ENCODE peak calls at places on chromosomes 16 and 17, in six cellular contexts. T is coronary artery, C is non-pigmented ciliary epithelial cell, A is germinal center, L is B cell, E is skeletal muscle cell. Z is an unnamed sample.

GRCh38 chr17:61310611-61311010 is 89.0 kb upstream of the TBX2 start:
- DNase-seq in T (peak; percentile 8), C (no peak), A (no peak), L (no peak), E (no peak), Z (no peak)

GRCh38 chr16:13231365-13231764 is 330.0 kb downstream of the SHISA9 start:
- DNase-seq in T (no peak), C (no peak), A (no peak), L (no peak), E (no peak), Z (no peak)

GRCh38 chr16:73056383-73056782 is 8.5 kb upstream of the ZFHX3 start:
- DNase-seq in T (no peak), C (no peak), A (no peak), L (no peak), E (no peak), Z (no peak)

GRCh38 chr17:14545156-14545906 is 244.4 kb downstream of the HS3ST3B1 start:
- DNase-seq in T (no peak), C (no peak), A (no peak), L (no peak), E (no peak), Z (no peak)

GRCh38 chr16:24580665-24581064 is 41.3 kb downstream of the RBBP6 start:
- DNase-seq in T (no peak), C (peak; percentile 6), A (no peak), L (no peak), E (peak; percentile 4), Z (peak; percentile 42)

GRCh38 chr17:2215616-2216364 is 87.8 kb downstream of the SMG6 start:
- DNase-seq in T (no peak), C (peak; percentile 83), A (peak; percentile 85), L (peak; percentile 78), E (peak; percentile 80), Z (peak; percentile 81)

GRCh38 chr17:61464121-61464905 is 12.1 kb downstream of the TBX4 start:
- DNase-seq in T (no peak), C (no peak), A (no peak), L (no peak), E (no peak), Z (no peak)

GRCh38 chr17:51015145-51015558 is 105.5 kb downstream of the SPAG9 start:
- DNase-seq in T (no peak), C (no peak), A (no peak), L (no peak), E (no peak), Z (peak; percentile 93)

GRCh38 chr17:57987582-57988300 is at the start of gene VEZF1:
- DNase-seq in T (peak; percentile 88), C (no peak), A (peak; percentile 86), L (peak; percentile 92), E (no peak), Z (no peak)

GRCh38 chr17:50219345-50219744 is 17.9 kb upstream of the COL1A1 start:
- DNase-seq in T (no peak), C (no peak), A (no peak), L (no peak), E (peak; percentile 67), Z (no peak)

GRCh38 chr17:76333673-76334505 is 19.8 kb downstream of the PRPSAP1 start:
- DNase-seq in T (no peak), C (no peak), A (no peak), L (no peak), E (no peak), Z (no peak)

GRCh38 chr16:70437017-70437581 is 1.8 kb downstream of the ST3GAL2 start:
- DNase-seq in T (no peak), C (peak; percentile 75), A (no peak), L (no peak), E (peak; percentile 88), Z (peak; percentile 80)

GRCh38 chr16:81429045-81429521 is 15.5 kb upstream of the CMIP start:
- DNase-seq in T (no peak), C (no peak), A (peak; percentile 64), L (peak; percentile 50), E (no peak), Z (peak; percentile 22)

GRCh38 chr17:6642592-6642991 is 1.7 kb downstream of the TXNDC17 start:
- DNase-seq in T (no peak), C (no peak), A (no peak), L (no peak), E (no peak), Z (no peak)

GRCh38 chr16:53087101-53087500 is 32.3 kb downstream of the CHD9 start:
- DNase-seq in T (no peak), C (no peak), A (no peak), L (no peak), E (no peak), Z (no peak)

GRCh38 chr17:77117415-77117814 is 23.4 kb upstream of the SEC14L1 start:
- DNase-seq in T (no peak), C (no peak), A (no peak), L (no peak), E (no peak), Z (no peak)

GRCh38 chr16:12124742-12125141 is 148.2 kb downstream of the SNX29 start:
- DNase-seq in T (no peak), C (no peak), A (peak; percentile 20), L (peak; percentile 45), E (no peak), Z (no peak)

GRCh38 chr17:4297351-4297750 is 33.6 kb upstream of the ANKFY1 start:
- DNase-seq in T (no peak), C (no peak), A (no peak), L (no peak), E (no peak), Z (no peak)

GRCh38 chr17:53516643-53517042 is 306.1 kb upstream of the KIF2B start:
- DNase-seq in T (no peak), C (no peak), A (no peak), L (no peak), E (no peak), Z (no peak)

GRCh38 chr16:14013571-14014283 is 57.4 kb upstream of the MRTFB start:
- DNase-seq in T (peak; percentile 74), C (peak; percentile 67), A (no peak), L (no peak), E (peak; percentile 94), Z (peak; percentile 96)

GRCh38 chr17:36498155-36498554 is 11.7 kb downstream of the ZNHIT3 start:
- DNase-seq in T (no peak), C (no peak), A (no peak), L (no peak), E (no peak), Z (no peak)

GRCh38 chr17:2083613-2084128 is 28.8 kb downstream of the HIC1 start:
- DNase-seq in T (no peak), C (no peak), A (no peak), L (no peak), E (no peak), Z (no peak)

GRCh38 chr17:50855708-50856330 is 10.3 kb downstream of the TOB1 start:
- DNase-seq in T (no peak), C (no peak), A (no peak), L (no peak), E (no peak), Z (no peak)